ENCODE peak calls at places on chromosomes 12 and 14, in eight cellular contexts. O is brain microvascular endothelial cell, T is heart left ventricle, G is hepatocyte, N is esophagus muscularis mucosa, F is neural progenitor cell, V is left ventricle myocardium inferior, H is Peyer's patch. I is an unnamed sample.

GRCh38 chr12:124398578-124399227 is 103.8 kb downstream of the RFLNA start:
- DNase-seq in N (peak; percentile 96), H (peak; percentile 75), F (no peak), G (no peak), O (no peak), V (peak; percentile 77), T (no peak), I (no peak)

GRCh38 chr14:53608369-53608768 is 348.3 kb downstream of the BMP4 start:
- DNase-seq in T (no peak), H (peak; percentile 90), V (no peak), G (peak; percentile 67), F (no peak), N (no peak), O (no peak), I (no peak)

GRCh38 chr14:97166497-97166896 is 369.3 kb downstream of the VRK1 start:
- DNase-seq in G (no peak), O (no peak), N (no peak), T (no peak), V (no peak), F (no peak), H (no peak), I (no peak)

GRCh38 chr14:105358943-105359342 is 39.4 kb upstream of the TEX22 start:
- DNase-seq in V (no peak), N (no peak), F (no peak), T (no peak), H (no peak), O (no peak), G (no peak), I (no peak)

GRCh38 chr14:104244221-104245011 is 106.0 kb downstream of the KIF26A start:
- DNase-seq in O (no peak), N (no peak), T (peak; percentile 5), F (no peak), G (no peak), V (no peak), H (peak; percentile 19), I (no peak)

GRCh38 chr14:68762944-68763831 is 29.7 kb downstream of the ZFP36L1 start:
- DNase-seq in N (no peak), F (peak; percentile 58), V (peak; percentile 81), H (peak; percentile 55), G (peak; percentile 86), T (peak; percentile 86), O (no peak), I (no peak)

GRCh38 chr14:92704036-92704804 is 44.2 kb downstream of the LGMN start:
- DNase-seq in F (no peak), H (peak; percentile 89), G (no peak), N (no peak), V (no peak), T (peak; percentile 42), O (no peak), I (peak; percentile 45)

GRCh38 chr14:104222396-104223036 is 84.1 kb downstream of the KIF26A start:
- DNase-seq in F (no peak), O (no peak), T (no peak), G (no peak), H (no peak), N (no peak), V (no peak), I (peak; percentile 31)

GRCh38 chr14:99325016-99325415 is 53.0 kb upstream of the BCL11B start:
- DNase-seq in N (no peak), V (no peak), T (no peak), O (no peak), H (no peak), G (no peak), F (no peak), I (no peak)

GRCh38 chr12:54304187-54304810 is 3.5 kb upstream of the NFE2 start:
- DNase-seq in V (peak; percentile 71), G (peak; percentile 80), N (peak; percentile 93), O (no peak), T (peak; percentile 60), F (no peak), H (peak; percentile 78), I (no peak)

GRCh38 chr14:72291908-72292688 is 359.9 kb downstream of the RGS6 start:
- DNase-seq in N (peak; percentile 89), F (peak; percentile 59), T (peak; percentile 19), O (peak; percentile 52), G (peak; percentile 65), V (no peak), H (no peak), I (no peak)

GRCh38 chr12:72535591-72535990 is 263.4 kb downstream of the TRHDE start:
- DNase-seq in F (no peak), G (no peak), O (no peak), H (no peak), V (no peak), T (no peak), N (no peak), I (no peak)

GRCh38 chr12:119720349-119720748 is 52.4 kb downstream of the PRKAB1 start:
- DNase-seq in N (no peak), V (no peak), O (no peak), T (no peak), G (no peak), H (no peak), F (no peak), I (no peak)

GRCh38 chr12:4435537-4435936 is 10.1 kb downstream of the FGF6 start:
- DNase-seq in N (no peak), T (no peak), O (no peak), H (peak; percentile 15), F (no peak), V (no peak), G (no peak), I (no peak)

GRCh38 chr14:105045710-105046326 is 19.4 kb downstream of the GPR132 start:
- DNase-seq in G (peak; percentile 94), H (peak; percentile 97), O (peak; percentile 64), V (peak; percentile 89), N (peak; percentile 96), F (peak; percentile 94), T (peak; percentile 89), I (peak; percentile 74)

GRCh38 chr12:32671930-32672785 is 6.9 kb upstream of the DNM1L start:
- DNase-seq in G (peak; percentile 75), N (no peak), V (no peak), F (peak; percentile 75), T (peak; percentile 53), H (peak; percentile 61), O (peak; percentile 56), I (no peak)

GRCh38 chr12:4006743-4007142 is 133.5 kb upstream of the PARP11 start:
- DNase-seq in N (no peak), V (no peak), G (no peak), O (no peak), H (no peak), F (no peak), T (no peak), I (no peak)

GRCh38 chr14:32650030-32650429 is 288.6 kb upstream of the NPAS3 start:
- DNase-seq in O (no peak), N (no peak), T (no peak), G (no peak), V (no peak), F (no peak), H (no peak), I (no peak)

GRCh38 chr14:69183735-69184134 is 7.6 kb upstream of the EXD2 start:
- DNase-seq in F (no peak), O (peak; percentile 23), T (no peak), G (no peak), V (no peak), H (no peak), N (no peak), I (no peak)

GRCh38 chr12:106258226-106258625 is 10.4 kb upstream of the CKAP4 start:
- DNase-seq in O (no peak), F (no peak), G (no peak), H (no peak), V (no peak), T (no peak), N (peak; percentile 66), I (no peak)

DNA sequence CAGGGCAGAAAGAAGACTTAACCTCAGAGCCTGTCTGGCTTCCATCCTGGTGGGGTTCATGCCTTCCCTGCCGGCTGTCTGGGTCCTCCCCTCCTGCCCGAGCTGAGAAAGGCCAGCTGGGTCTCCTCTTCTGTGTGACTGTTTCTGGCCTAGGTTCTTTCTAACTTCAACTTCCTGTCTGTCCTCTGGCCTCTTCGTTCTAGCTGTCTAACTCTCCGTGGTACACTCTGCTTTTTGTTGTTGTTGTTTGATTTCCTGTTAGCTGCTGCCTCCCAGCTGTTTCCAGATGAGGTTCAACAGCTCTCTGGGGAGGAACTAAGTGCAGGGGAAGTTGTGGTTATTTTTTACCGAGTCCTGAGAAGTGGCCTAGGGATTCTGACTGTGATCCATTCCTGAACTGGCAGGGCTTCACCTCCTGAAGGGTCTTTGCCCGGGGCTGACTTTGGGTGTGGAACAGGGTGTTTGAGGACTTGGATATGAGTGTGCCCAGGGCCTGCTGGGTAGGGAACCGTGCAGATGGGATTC is 3.2 kb downstream of the MLXIP start:
- DNase-seq in V (peak; percentile 60), O (no peak), N (no peak), F (no peak), H (peak; percentile 77), T (peak; percentile 57), G (peak; percentile 38), I (no peak)
- TF ChIP-seq CTCF in V (peak; percentile 7), O (no peak), N (no peak), F (no peak), H (no peak), T (no peak), G (no peak), I (no peak)

GRCh38 chr14:77051101-77051500 is 22.6 kb upstream of the IRF2BPL start:
- DNase-seq in H (no peak), O (no peak), V (peak; percentile 81), N (no peak), G (no peak), T (peak; percentile 66), F (no peak), I (no peak)
- H3K27ac ChIP-seq in H (peak overlapping the region; percentile 70), O (no peak overlapping the region), V (peak overlapping the region; percentile 85), N (peak overlapping the region; percentile 71), G (peak overlapping the region; percentile 8), T (peak overlapping the region; percentile 68), F (no peak overlapping the region), I (no peak overlapping the region)

DNA sequence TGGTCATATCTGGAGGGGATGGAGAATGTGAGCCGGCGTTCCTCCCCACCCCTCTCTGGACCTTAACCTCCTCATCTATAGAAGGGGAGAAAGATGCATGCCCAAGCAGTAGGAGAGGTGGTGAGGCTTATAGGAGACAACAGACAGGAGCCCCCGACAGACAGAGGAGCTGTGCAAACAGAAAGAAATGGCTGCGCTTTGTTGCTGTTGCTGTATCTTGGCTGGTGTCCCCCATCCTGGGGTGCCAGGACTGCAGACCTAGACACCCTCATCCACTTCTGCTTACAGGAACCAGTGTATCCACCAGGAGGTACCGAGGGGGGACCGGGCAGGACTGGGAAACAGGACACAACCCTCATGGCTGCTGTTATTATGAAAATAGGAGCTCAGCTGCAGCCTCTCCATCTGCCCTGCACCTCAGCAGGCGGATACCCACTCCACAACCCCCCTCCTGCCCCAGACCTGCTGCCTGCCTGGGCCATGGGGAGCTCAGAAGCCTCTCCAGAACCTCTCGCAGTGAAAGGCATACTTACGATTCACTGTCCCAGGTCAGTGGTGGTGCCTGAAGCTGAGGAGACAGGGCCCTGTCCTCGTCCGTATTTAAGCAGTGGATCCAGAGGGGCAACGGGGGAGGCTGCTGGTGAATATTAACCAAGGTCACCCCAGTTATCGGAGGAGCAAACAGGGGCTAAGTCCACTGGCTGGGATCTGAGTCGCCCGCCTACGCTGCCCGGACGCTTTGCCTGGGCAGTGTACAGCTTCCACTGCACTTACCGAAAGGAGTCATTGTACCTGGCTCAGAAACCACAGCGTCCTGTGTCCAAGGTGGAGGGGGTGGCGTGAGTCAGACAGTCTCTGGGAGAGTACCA is at the start of gene SERPINA1:
- DNase-seq in O (no peak), V (no peak), T (no peak), F (no peak), H (peak; percentile 82), G (peak; percentile 85), N (no peak), I (no peak)
- H3K4me3 ChIP-seq in O (no peak within 1 kb of the TSS), V (no peak within 1 kb of the TSS), T (peak within 1 kb of the TSS; percentile 57), F (no peak within 1 kb of the TSS), H (peak within 1 kb of the TSS; percentile 43), G (peak within 1 kb of the TSS; percentile 31), N (no peak within 1 kb of the TSS), I (no peak within 1 kb of the TSS)

GRCh38 chr14:54709444-54709843 is 142.5 kb downstream of the SAMD4A start:
- DNase-seq in G (no peak), N (no peak), V (no peak), O (no peak), H (no peak), F (no peak), T (no peak), I (no peak)
- TF ChIP-seq CTCF in G (no peak), N (no peak), V (no peak), O (no peak), H (no peak), F (no peak), T (no peak), I (no peak)

I was measured in dorsolateral prefrontal cortex.